ENCODE peak calls at places on chromosomes 16 and 17, in five cellular contexts. G, Y, Q, D and K are unnamed samples.

GRCh38 chr16:87895641-87896141 is 26.4 kb upstream of the SLC7A5 start:
- DNase-seq in G (no peak), Y (peak), Q (no peak), D (no peak), K (peak)

GRCh38 chr17:37824534-37825485 is 80.0 kb upstream of the HNF1B start:
- DNase-seq in G (no peak), Y (no peak), Q (peak), D (peak), K (peak)

GRCh38 chr16:9138731-9139501 is 47.5 kb downstream of the HAPSTR1 start:
- DNase-seq in G (peak), Y (peak), Q (no peak), D (peak), K (no peak)

GRCh38 chr17:82920715-82921114 is 80.9 kb upstream of the ZNF750 start:
- DNase-seq in G (no peak), Y (no peak), Q (no peak), D (no peak), K (no peak)

GRCh38 chr17:78341559-78342437 is 18.1 kb downstream of the SOCS3 start:
- DNase-seq in G (peak), Y (peak), Q (peak), D (peak), K (peak)

GRCh38 chr17:75499313-75500022 is 15.9 kb downstream of the CASKIN2 start:
- DNase-seq in G (no peak), Y (no peak), Q (no peak), D (no peak), K (no peak)

GRCh38 chr17:8124350-8125195 is 667 bp upstream of the HES7 start:
- DNase-seq in G (no peak), Y (no peak), Q (no peak), D (peak), K (no peak)

GRCh38 chr17:27384261-27384701 is 72.0 kb upstream of the KSR1 start:
- DNase-seq in G (peak), Y (no peak), Q (peak), D (peak), K (peak)

GRCh38 chr16:56732832-56733231 is 2.9 kb downstream of the NUP93 start:
- DNase-seq in G (no peak), Y (no peak), Q (no peak), D (no peak), K (no peak)

GRCh38 chr16:12239953-12240485 is 263.5 kb downstream of the SNX29 start:
- DNase-seq in G (no peak), Y (no peak), Q (no peak), D (no peak), K (no peak)

GRCh38 chr17:17424552-17424951 is 52.2 kb upstream of the MED9 start:
- DNase-seq in G (no peak), Y (no peak), Q (no peak), D (no peak), K (no peak)

GRCh38 chr17:48544356-48545021 is 420 bp downstream of the HOXB2 start:
- DNase-seq in G (peak), Y (peak), Q (peak), D (no peak), K (no peak)

GRCh38 chr16:88505405-88506082 is 52.5 kb downstream of the ZFPM1 start:
- DNase-seq in G (no peak), Y (peak), Q (peak), D (peak), K (no peak)

GRCh38 chr16:29994613-29995329 is 646 bp downstream of the HIRIP3 start:
- DNase-seq in G (no peak), Y (peak), Q (no peak), D (no peak), K (peak)

GRCh38 chr16:66728804-66729203 is 22.6 kb downstream of the DYNC1LI2 start:
- DNase-seq in G (no peak), Y (no peak), Q (no peak), D (no peak), K (no peak)

GRCh38 chr17:64223931-64224657 is 39.0 kb downstream of the TEX2 start:
- DNase-seq in G (no peak), Y (no peak), Q (no peak), D (no peak), K (no peak)

GRCh38 chr17:45234641-45235040 is 13.0 kb downstream of the FMNL1 start:
- DNase-seq in G (no peak), Y (peak), Q (no peak), D (peak), K (no peak)

GRCh38 chr16:22370038-22370541 is 4.3 kb downstream of the CDR2 start:
- DNase-seq in G (no peak), Y (no peak), Q (no peak), D (no peak), K (no peak)

GRCh38 chr17:31318298-31319190 is 2.9 kb downstream of the EVI2A start:
- DNase-seq in G (no peak), Y (peak), Q (peak), D (no peak), K (no peak)

GRCh38 chr17:72351884-72352346 is 231.1 kb downstream of the SOX9 start:
- DNase-seq in G (no peak), Y (no peak), Q (no peak), D (no peak), K (no peak)

GRCh38 chr16:2751577-2752034 is 832 bp upstream of the SRRM2 start:
- DNase-seq in G (no peak), Y (no peak), Q (no peak), D (no peak), K (no peak)

GRCh38 chr17:82333279-82334171 is at the start of gene SECTM1:
- DNase-seq in G (no peak), Y (no peak), Q (peak), D (no peak), K (no peak)